ENCODE peak calls at places on chromosomes 12 and 14, in four cellular contexts. X is mucosa of descending colon, A is tibial artery, W is upper lobe of right lung. V is an unnamed sample.
A peak's percentile ranks its signal among the peaks of the same experiment; 100 is the strongest.

GRCh38 chr12:57530396-57531142 is 7.9 kb downstream of the MBD6 start:
- DNase-seq in W (no peak), A (no peak), X (no peak), V (no peak)

GRCh38 chr12:25997401-25997973 is 39.0 kb downstream of the RASSF8 start:
- DNase-seq in X (no peak), W (no peak), A (no peak), V (no peak)

GRCh38 chr14:24255931-24256696 is 6.9 kb downstream of the TGM1 start:
- DNase-seq in A (no peak), X (no peak), W (no peak), V (no peak)

GRCh38 chr12:121061831-121062230 is 22.8 kb upstream of the OASL start:
- DNase-seq in W (no peak), A (no peak), X (no peak), V (no peak)

GRCh38 chr12:120359159-120359527 is 9.8 kb downstream of the MSI1 start:
- DNase-seq in X (no peak), W (no peak), A (no peak), V (no peak)

GRCh38 chr12:66288121-66288520 is 14.2 kb upstream of the HELB start:
- DNase-seq in A (no peak), X (no peak), W (no peak), V (no peak)

GRCh38 chr12:105084251-105085250 is at the start of gene ALDH1L2:
- DNase-seq in W (peak; percentile 92), X (peak; percentile 82), A (peak; percentile 79), V (peak; percentile 64)

GRCh38 chr12:43847427-43847826 is 11.5 kb downstream of the TMEM117 start:
- DNase-seq in X (no peak), W (no peak), A (no peak), V (no peak)

GRCh38 chr12:124233041-124233836 is 61.7 kb upstream of the RFLNA start:
- DNase-seq in A (no peak), X (peak; percentile 36), W (no peak), V (no peak)

GRCh38 chr14:101398011-101398410 is 163.3 kb upstream of the DIO3 start:
- DNase-seq in W (no peak), A (no peak), X (no peak), V (no peak)

GRCh38 chr12:6768385-6769002 is 2.3 kb downstream of the PTMS start:
- DNase-seq in A (no peak), X (no peak), W (no peak), V (no peak)

GRCh38 chr12:53047221-53048032 is 2.4 kb upstream of the TNS2 start:
- DNase-seq in X (peak; percentile 76), A (peak; percentile 84), W (peak; percentile 93), V (no peak)

GRCh38 chr14:68143341-68143807 is 323.8 kb downstream of the RAD51B start:
- DNase-seq in W (no peak), A (peak; percentile 87), X (peak; percentile 72), V (no peak)

GRCh38 chr12:113200016-113200797 is 14.7 kb downstream of the RITA1 start:
- DNase-seq in A (no peak), X (no peak), W (no peak), V (no peak)

GRCh38 chr12:57487597-57488396 is at the start of gene MARS1:
- DNase-seq in X (peak; percentile 97), A (peak; percentile 97), W (peak; percentile 97), V (peak; percentile 80)

GRCh38 chr14:85565862-85566296 is 35.9 kb downstream of the FLRT2 start:
- DNase-seq in X (no peak), W (no peak), A (no peak), V (no peak)

GRCh38 chr14:21041676-21042433 is at the start of gene RNASE7:
- DNase-seq in X (no peak), A (no peak), W (no peak), V (no peak)
- H3K4me3 ChIP-seq in X (no peak within 1 kb of the TSS), A (no peak within 1 kb of the TSS), W (no peak within 1 kb of the TSS), V (no peak within 1 kb of the TSS)

DNA sequence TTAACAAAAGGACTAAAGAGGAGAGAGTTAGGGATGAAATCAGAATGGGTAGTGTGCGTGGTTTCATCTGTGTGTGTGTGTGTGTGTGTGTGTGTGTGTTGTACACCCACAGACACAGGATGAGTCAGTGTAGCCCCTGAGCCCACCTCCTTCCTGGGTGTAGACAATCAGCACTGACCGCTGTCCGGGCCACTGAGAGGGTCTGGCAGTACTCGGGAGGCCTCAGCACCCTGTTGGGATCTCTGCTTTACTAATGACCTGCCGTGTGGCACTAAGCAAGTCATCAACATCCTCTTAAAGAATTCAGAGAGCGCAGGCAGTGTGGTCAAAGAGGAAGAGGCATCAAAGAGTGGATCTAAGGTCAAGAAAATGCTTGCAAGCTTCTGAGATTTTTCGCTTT is 112.6 kb downstream of the PRMT8 start:
- DNase-seq in W (peak; percentile 43), X (no peak), A (no peak), V (no peak)
- H3K4me1 ChIP-seq in W (peaks cover 7% of the 10 kb centered on the region), X (no peaks in the 10 kb centered on the region), A (no peaks in the 10 kb centered on the region), V (peaks cover 10% of the 10 kb centered on the region)

GRCh38 chr14:91573894-91574837 is 64.1 kb upstream of the PPP4R3A start:
- DNase-seq in W (peak; percentile 82), X (peak; percentile 66), A (peak; percentile 39), V (peak; percentile 53)

GRCh38 chr14:91569301-91569700 is 59.2 kb upstream of the PPP4R3A start:
- DNase-seq in W (no peak), A (no peak), X (no peak), V (no peak)

GRCh38 chr14:91573528-91573893 is 63.4 kb upstream of the PPP4R3A start:
- DNase-seq in W (no peak), A (no peak), X (no peak), V (no peak)

GRCh38 chr14:91570021-91570420 is 59.9 kb upstream of the PPP4R3A start:
- DNase-seq in X (no peak), W (no peak), A (no peak), V (no peak)

GRCh38 chr14:91568626-91569025 is 58.5 kb upstream of the PPP4R3A start:
- DNase-seq in X (no peak), A (no peak), W (no peak), V (no peak)
- TF ChIP-seq CTCF in X (no peak), A (no peak), W (no peak), V (no peak)

GRCh38 chr12:76080729-76081415 is 3.6 kb downstream of the NAP1L1 start:
- DNase-seq in A (no peak), W (no peak), X (no peak), V (no peak)

GRCh38 chr12:76083761-76084276 is 666 bp downstream of the NAP1L1 start:
- DNase-seq in X (peak; percentile 65), A (peak; percentile 40), W (peak; percentile 85), V (peak; percentile 17)

GRCh38 chr12:76080017-76080728 is 4.3 kb downstream of the NAP1L1 start:
- DNase-seq in X (no peak), A (no peak), W (no peak), V (no peak)

GRCh38 chr12:76083246-76083735 is 1.2 kb downstream of the NAP1L1 start:
- DNase-seq in X (no peak), W (no peak), A (no peak), V (no peak)

DNA sequence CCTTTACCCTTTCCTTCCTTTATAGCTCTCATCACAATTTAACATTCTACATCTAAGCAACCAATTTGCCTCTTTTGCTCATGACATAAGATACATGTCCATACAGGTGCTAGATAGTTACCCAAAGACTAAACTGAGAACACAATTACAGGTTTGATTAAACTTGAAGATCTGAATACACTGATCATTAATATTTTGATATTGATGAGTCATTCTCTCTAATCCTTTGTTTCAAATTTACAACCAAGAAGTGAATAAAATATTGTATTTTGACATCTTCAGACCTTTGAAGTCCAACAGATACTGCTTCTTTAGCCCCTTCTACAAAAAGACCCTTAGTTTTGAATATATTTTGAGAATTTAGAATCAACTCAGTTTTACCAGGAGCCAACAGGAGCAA is 2.6 kb downstream of the NAP1L1 start:
- DNase-seq in A (no peak), X (no peak), W (no peak), V (no peak)
- H3K4me3 ChIP-seq in A (no peak overlapping the region), X (no peak overlapping the region), W (peak overlapping the region; percentile 87), V (no peak overlapping the region)

DNA sequence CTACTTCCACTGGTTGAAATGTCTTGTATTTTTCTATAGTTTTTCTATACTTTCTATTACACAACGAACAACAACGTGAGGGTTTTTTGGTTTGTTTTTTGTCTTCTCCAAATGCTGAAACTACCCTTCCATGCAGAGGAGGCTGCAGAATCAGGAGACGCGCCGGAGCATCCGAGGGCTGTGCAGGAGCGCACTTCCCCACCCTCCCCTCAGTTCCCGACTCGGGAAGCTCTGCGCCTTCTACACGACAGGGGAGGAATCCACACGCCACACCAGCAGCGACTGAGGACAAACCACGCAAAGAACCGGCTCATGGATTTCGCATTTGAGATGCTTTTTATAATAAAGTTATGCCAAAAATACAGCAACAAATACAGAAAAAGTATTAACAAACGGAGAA is 30.9 kb downstream of the SLC15A4 start:
- DNase-seq in W (peak; percentile 6), X (no peak), A (no peak), V (no peak)
- H3K4me1 ChIP-seq in W (peaks cover 12% of the 10 kb centered on the region), X (no peaks in the 10 kb centered on the region), A (no peaks in the 10 kb centered on the region), V (peaks cover 35% of the 10 kb centered on the region)

GRCh38 chr12:22100952-22101748 is 55.1 kb downstream of the CMAS start:
- DNase-seq in W (no peak), X (peak; percentile 77), A (peak; percentile 60), V (no peak)
- TF ChIP-seq CTCF in W (peak; percentile 55), X (no peak), A (peak; percentile 48), V (peak; percentile 35)

GRCh38 chr12:77953515-77953914 is 122.8 kb downstream of the NAV3 start:
- DNase-seq in A (no peak), W (no peak), X (no peak), V (no peak)
- H3K4me3 ChIP-seq in A (no peak overlapping the region), W (no peak overlapping the region), X (no peak overlapping the region), V (no peak overlapping the region)

GRCh38 chr12:2642176-2642892 is 152.4 kb upstream of the FKBP4 start:
- DNase-seq in W (peak; percentile 23), A (peak; percentile 7), X (peak; percentile 37), V (no peak)

GRCh38 chr12:2640281-2640680 is 154.5 kb upstream of the FKBP4 start:
- DNase-seq in W (no peak), A (peak; percentile 41), X (no peak), V (no peak)

GRCh38 chr12:2641761-2642160 is 153.0 kb upstream of the FKBP4 start:
- DNase-seq in W (peak; percentile 22), A (peak; percentile 5), X (no peak), V (no peak)

GRCh38 chr12:2640709-2641108 is 154.1 kb upstream of the FKBP4 start:
- DNase-seq in A (peak; percentile 83), X (no peak), W (peak; percentile 64), V (peak; percentile 79)

DNA sequence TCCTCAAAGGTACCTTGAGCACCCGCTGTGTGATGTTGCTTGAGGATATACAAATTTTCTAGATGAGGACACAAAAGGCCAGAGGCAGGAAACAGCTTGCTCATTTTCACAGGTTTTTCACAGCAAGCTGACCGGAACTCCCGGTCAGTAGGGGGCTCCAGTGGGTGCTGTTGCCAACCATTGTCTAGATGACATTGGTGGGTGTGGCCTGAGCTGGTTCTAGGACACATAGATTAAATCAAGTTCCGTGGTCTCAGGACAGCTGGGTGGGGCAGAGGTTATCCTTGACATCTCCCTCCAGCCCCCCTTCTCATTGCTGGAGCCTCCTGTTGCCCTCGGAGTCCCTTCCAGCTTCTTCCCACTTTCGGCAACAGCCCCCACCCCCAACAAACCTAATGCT is 153.6 kb upstream of the FKBP4 start:
- DNase-seq in X (peak; percentile 22), A (peak; percentile 22), W (peak; percentile 36), V (no peak)
- H3K4me1 ChIP-seq in X (peaks cover 8% of the 10 kb centered on the region), A (peaks cover 19% of the 10 kb centered on the region), W (peaks cover 3% of the 10 kb centered on the region), V (peaks cover 32% of the 10 kb centered on the region)

V was measured in thoracic aorta.